ENCODE peak calls at places on chromosome 6, in seven cellular contexts. S is C1 segment of cervical spinal cord, N is NCI-H1105 treated with DMSO at 0.1 percent for 48 hours, Q is H54, K is heart right ventricle, H is right atrium auricular region, V is kidney glomerular epithelial cell. Y is an unnamed sample.
A peak's percentile ranks its signal among the peaks of the same experiment; 100 is the strongest.

GRCh38 chr6:75280131-75280855 is 4.3 kb downstream of the TMEM30A start:
- DNase-seq in S (no peak), N (no peak), Q (no peak), K (no peak), H (no peak), V (no peak), Y (no peak)

GRCh38 chr6:92431502-92431901 is 987.9 kb downstream of the EPHA7 start:
- DNase-seq in S (no peak), N (no peak), Q (no peak), K (no peak), H (no peak), V (no peak), Y (no peak)

GRCh38 chr6:82761674-82762345 is 303.8 kb downstream of the UBE3D start:
- DNase-seq in S (no peak), N (no peak), Q (no peak), K (no peak), H (no peak), V (no peak), Y (no peak)

GRCh38 chr6:140485740-140486467 is 1111.5 kb upstream of the CITED2 start:
- DNase-seq in S (no peak), N (no peak), Q (peak; percentile 2), K (no peak), H (no peak), V (peak; percentile 76), Y (no peak)

GRCh38 chr6:140156131-140156530 is 781.7 kb upstream of the CITED2 start:
- DNase-seq in S (no peak), N (no peak), Q (no peak), K (no peak), H (no peak), V (no peak), Y (no peak)

GRCh38 chr6:150403458-150404245 is 34.8 kb downstream of the IYD start:
- DNase-seq in S (no peak), N (peak; percentile 53), Q (no peak), K (peak; percentile 77), H (no peak), V (peak; percentile 95), Y (no peak)

GRCh38 chr6:74434165-74434564 is 738.2 kb downstream of the CD109 start:
- DNase-seq in S (no peak), N (no peak), Q (no peak), K (no peak), H (no peak), V (no peak), Y (no peak)

GRCh38 chr6:7381092-7381491 is 8.4 kb downstream of the CAGE1 start:
- DNase-seq in S (no peak), N (no peak), Q (no peak), K (no peak), H (no peak), V (no peak), Y (no peak)

GRCh38 chr6:36330366-36330765 is 6.3 kb downstream of the BNIP5 start:
- DNase-seq in S (no peak), N (no peak), Q (no peak), K (no peak), H (no peak), V (no peak), Y (no peak)

GRCh38 chr6:81969011-81969410 is 216.5 kb upstream of the TENT5A start:
- DNase-seq in S (no peak), N (no peak), Q (no peak), K (no peak), H (no peak), V (no peak), Y (no peak)

Y was measured in Right ventricle myocardium inferior.